ENCODE peak calls at places on chromosomes 3 and 15, in six cellular contexts. Z is AG04450; W is CD8-positive, alpha-beta T cell; S is astrocyte of the cerebellum; T is right lobe of liver; A is cardiac fibroblast. F is an unnamed sample.

GRCh38 chr15:69755571-69756310 is 303.1 kb downstream of the RPLP1 start:
- DNase-seq in Z (no peak), W (peak), S (no peak), T (no peak), A (peak), F (no peak)

GRCh38 chr15:37031198-37031597 is 69.2 kb downstream of the MEIS2 start:
- DNase-seq in Z (peak), W (no peak), S (no peak), T (no peak), A (peak), F (no peak)

GRCh38 chr15:63474810-63475316 is 29.5 kb upstream of the USP3 start:
- DNase-seq in Z (no peak), W (no peak), S (no peak), T (no peak), A (no peak), F (no peak)

GRCh38 chr15:53869044-53869805 is 109.0 kb upstream of the UNC13C start:
- DNase-seq in Z (no peak), W (no peak), S (no peak), T (no peak), A (peak), F (no peak)

GRCh38 chr15:71186971-71187960 is 72.0 kb downstream of the THSD4 start:
- DNase-seq in Z (no peak), W (no peak), S (peak), T (no peak), A (no peak), F (no peak)

GRCh38 chr15:50077655-50078054 is 41.4 kb downstream of the ATP8B4 start:
- DNase-seq in Z (no peak), W (no peak), S (no peak), T (no peak), A (no peak), F (no peak)

GRCh38 chr15:62035256-62035908 is 24.9 kb downstream of the VPS13C start:
- DNase-seq in Z (peak), W (no peak), S (peak), T (no peak), A (peak), F (peak)

GRCh38 chr3:154862265-154862664 is 217.9 kb upstream of the MME start:
- DNase-seq in Z (peak), W (no peak), S (peak), T (no peak), A (peak), F (peak)

GRCh38 chr15:83112233-83112958 is 5.0 kb downstream of the TM6SF1 start:
- DNase-seq in Z (peak), W (no peak), S (peak), T (no peak), A (peak), F (peak)

GRCh38 chr15:93298901-93299300 is 209.9 kb upstream of the RGMA start:
- DNase-seq in Z (no peak), W (no peak), S (no peak), T (no peak), A (no peak), F (no peak)

GRCh38 chr3:71578045-71578730 is 5.3 kb downstream of the FOXP1 start:
- DNase-seq in Z (no peak), W (no peak), S (no peak), T (no peak), A (peak), F (no peak)

GRCh38 chr3:117843356-117843755 is 1133.8 kb downstream of the TUSC7 start:
- DNase-seq in Z (no peak), W (no peak), S (no peak), T (no peak), A (no peak), F (no peak)

GRCh38 chr3:135226057-135226456 is 431.0 kb downstream of the EPHB1 start:
- DNase-seq in Z (no peak), W (no peak), S (no peak), T (no peak), A (no peak), F (no peak)

GRCh38 chr3:37200141-37200540 is 25.8 kb upstream of the LRRFIP2 start:
- DNase-seq in Z (no peak), W (no peak), S (no peak), T (no peak), A (no peak), F (no peak)

GRCh38 chr15:78457101-78457500 is 19.1 kb downstream of the IREB2 start:
- DNase-seq in Z (peak), W (no peak), S (peak), T (no peak), A (peak), F (peak)

GRCh38 chr3:176954517-176954916 is 242.8 kb downstream of the TBL1XR1 start:
- DNase-seq in Z (no peak), W (no peak), S (no peak), T (no peak), A (no peak), F (no peak)

GRCh38 chr3:15557511-15557946 is 36.0 kb upstream of the COLQ start:
- DNase-seq in Z (peak), W (peak), S (peak), T (peak), A (peak), F (peak)

GRCh38 chr3:71304684-71305083 is 278.8 kb downstream of the FOXP1 start:
- DNase-seq in Z (no peak), W (no peak), S (peak), T (no peak), A (peak), F (no peak)

GRCh38 chr3:17632401-17633100 is 109.9 kb downstream of the TBC1D5 start:
- DNase-seq in Z (peak), W (no peak), S (peak), T (no peak), A (peak), F (no peak)

GRCh38 chr15:35349916-35350315 is 196.0 kb downstream of the DPH6 start:
- DNase-seq in Z (no peak), W (no peak), S (no peak), T (no peak), A (no peak), F (peak)

GRCh38 chr15:57950381-57950946 is 115.0 kb downstream of the ALDH1A2 start:
- DNase-seq in Z (no peak), W (no peak), S (no peak), T (no peak), A (no peak), F (no peak)

GRCh38 chr3:179898024-179898423 is 138.7 kb downstream of the PEX5L start:
- DNase-seq in Z (peak), W (no peak), S (no peak), T (no peak), A (peak), F (no peak)

GRCh38 chr3:153641321-153641720 is 479.3 kb downstream of the RAP2B start:
- DNase-seq in Z (no peak), W (no peak), S (no peak), T (no peak), A (no peak), F (no peak)

GRCh38 chr15:34185666-34186065 is 24.2 kb downstream of the KATNBL1 start:
- DNase-seq in Z (no peak), W (no peak), S (no peak), T (no peak), A (peak), F (no peak)

GRCh38 chr15:51365417-51365816 is 24.0 kb downstream of the GLDN start:
- DNase-seq in Z (no peak), W (no peak), S (no peak), T (no peak), A (no peak), F (no peak)

GRCh38 chr15:47504624-47505256 is 212.6 kb upstream of the SEMA6D start:
- DNase-seq in Z (no peak), W (no peak), S (no peak), T (no peak), A (no peak), F (no peak)

GRCh38 chr15:60507596-60508424 is 28.9 kb upstream of the ICE2 start:
- DNase-seq in Z (peak), W (peak), S (peak), T (no peak), A (peak), F (peak)

GRCh38 chr3:39870706-39871105 is 61.3 kb downstream of the MYRIP start:
- DNase-seq in Z (no peak), W (no peak), S (no peak), T (no peak), A (peak), F (no peak)

GRCh38 chr15:51390239-51390931 is 48.9 kb downstream of the GLDN start:
- DNase-seq in Z (no peak), W (no peak), S (no peak), T (no peak), A (no peak), F (no peak)

GRCh38 chr3:107855710-107856109 is 235.1 kb downstream of the CD47 start:
- DNase-seq in Z (no peak), W (no peak), S (no peak), T (no peak), A (peak), F (no peak)

GRCh38 chr3:154954750-154955149 is 125.4 kb upstream of the MME start:
- DNase-seq in Z (peak), W (no peak), S (no peak), T (no peak), A (peak), F (no peak)

GRCh38 chr3:18070944-18071343 is 328.5 kb upstream of the TBC1D5 start:
- DNase-seq in Z (no peak), W (no peak), S (no peak), T (no peak), A (no peak), F (no peak)

GRCh38 chr3:163929253-163929652 is 1149.0 kb downstream of the SI start:
- DNase-seq in Z (no peak), W (no peak), S (no peak), T (no peak), A (no peak), F (no peak)

GRCh38 chr15:73127302-73127936 is 75.2 kb downstream of the NEO1 start:
- DNase-seq in Z (no peak), W (no peak), S (peak), T (no peak), A (peak), F (no peak)

GRCh38 chr3:141707741-141708203 is 30.3 kb upstream of the RNF7 start:
- DNase-seq in Z (no peak), W (no peak), S (peak), T (no peak), A (peak), F (peak)

GRCh38 chr3:13308406-13308805 is 111.7 kb downstream of the NUP210 start:
- DNase-seq in Z (no peak), W (no peak), S (no peak), T (no peak), A (peak), F (no peak)

GRCh38 chr15:63556736-63557135 is 40.5 kb upstream of the FBXL22 start:
- DNase-seq in Z (no peak), W (no peak), S (no peak), T (no peak), A (no peak), F (no peak)

GRCh38 chr3:62667714-62668113 is 207.5 kb downstream of the CADPS start:
- DNase-seq in Z (no peak), W (no peak), S (no peak), T (no peak), A (no peak), F (no peak)

GRCh38 chr3:50515565-50516047 is 12.2 kb upstream of the CACNA2D2 start:
- DNase-seq in Z (no peak), W (no peak), S (no peak), T (no peak), A (no peak), F (no peak)
- H3K4me3 ChIP-seq in Z (no peak), W (no peak), S (no peak), T (no peak), A (no peak), F (no peak)

GRCh38 chr3:77048186-77048585 is 8.3 kb downstream of the ROBO2 start:
- DNase-seq in Z (no peak), W (no peak), S (no peak), T (no peak), A (no peak), F (no peak)
- TF ChIP-seq CTCF in Z (no peak), W (no peak), S (no peak), T (no peak), A (no peak), F (no peak)

GRCh38 chr3:165194477-165195135 is 1.6 kb downstream of the SLITRK3 start:
- DNase-seq in Z (no peak), W (no peak), S (no peak), T (no peak), A (no peak), F (no peak)

GRCh38 chr3:165193392-165194268 is 2.6 kb downstream of the SLITRK3 start:
- DNase-seq in Z (no peak), W (no peak), S (no peak), T (no peak), A (no peak), F (no peak)

GRCh38 chr3:165191476-165191875 is 4.7 kb downstream of the SLITRK3 start:
- DNase-seq in Z (no peak), W (no peak), S (no peak), T (no peak), A (no peak), F (no peak)

GRCh38 chr3:165195226-165195625 is 958 bp downstream of the SLITRK3 start:
- DNase-seq in Z (no peak), W (no peak), S (no peak), T (no peak), A (no peak), F (no peak)

DNA sequence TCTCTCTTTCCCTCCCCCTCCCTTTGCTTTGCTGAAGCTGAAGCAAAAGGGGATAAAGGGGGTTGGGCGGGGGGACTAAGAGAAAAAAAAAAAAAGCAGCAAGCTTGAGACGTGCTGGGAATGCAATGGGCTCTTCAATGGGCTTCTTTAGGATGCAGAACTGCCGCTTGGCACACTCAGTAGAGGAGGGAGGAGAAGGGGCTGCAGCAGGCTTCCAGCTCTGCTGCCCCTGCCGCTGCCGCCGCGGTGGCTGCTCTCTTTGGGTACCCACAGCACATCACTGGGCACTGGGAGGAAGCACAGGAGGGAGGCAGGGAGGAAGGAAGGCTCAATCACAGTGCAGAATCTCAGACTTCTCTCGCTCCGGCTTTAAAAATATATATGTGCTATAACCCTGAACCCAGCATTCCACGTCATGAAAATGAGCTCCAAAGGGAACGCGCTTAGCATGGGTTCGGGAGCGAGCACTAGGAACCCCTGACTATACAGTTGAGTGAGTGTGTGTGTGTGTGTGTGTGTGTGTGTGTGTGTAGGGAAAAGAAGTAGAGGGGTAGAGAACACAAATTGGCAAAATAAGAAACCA is 3.5 kb downstream of the SLITRK3 start:
- DNase-seq in Z (no peak), W (no peak), S (no peak), T (no peak), A (no peak), F (no peak)
- H3K4me3 ChIP-seq in Z (no peak), W (no peak), S (peak), T (no peak), A (no peak), F (no peak)

DNA sequence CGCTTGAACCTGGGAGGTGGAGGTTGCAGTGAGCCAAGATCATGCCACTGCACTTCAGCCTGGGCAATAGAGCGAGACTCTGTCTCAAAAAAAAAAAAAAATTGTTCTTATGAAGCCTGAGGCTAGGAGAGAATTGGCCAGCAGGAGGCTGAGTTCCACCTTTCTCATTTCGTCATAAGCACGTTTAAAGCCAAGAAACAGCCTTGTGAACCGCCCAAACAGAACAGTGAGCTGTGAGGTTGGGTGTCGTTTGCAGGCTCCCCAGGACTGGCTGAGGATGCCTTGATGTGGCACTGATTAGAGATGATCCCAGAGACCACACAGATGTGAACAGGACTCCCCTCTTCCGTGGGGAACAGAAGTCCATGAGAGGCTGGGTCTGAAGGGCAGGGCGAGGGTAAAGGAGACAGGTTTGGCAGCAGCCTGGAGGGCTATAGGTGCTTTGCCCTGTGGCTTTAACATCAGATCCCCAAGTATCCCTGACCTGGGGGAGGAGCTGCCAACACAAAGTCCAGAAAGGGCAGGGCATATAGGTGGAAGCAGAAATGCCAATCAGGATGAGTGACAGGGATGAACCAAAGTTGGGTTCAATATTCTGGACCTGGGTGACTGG is 52.9 kb downstream of the CLEC3B start:
- DNase-seq in Z (no peak), W (no peak), S (no peak), T (no peak), A (peak), F (no peak)
- TF ChIP-seq CTCF in Z (peak), W (no peak), S (peak), T (no peak), A (peak), F (no peak)

GRCh38 chr3:20608054-20608738 is 422.2 kb upstream of the SGO1 start:
- DNase-seq in Z (no peak), W (no peak), S (no peak), T (no peak), A (no peak), F (no peak)
- H3K4me3 ChIP-seq in Z (no peak), W (no peak), S (no peak), T (no peak), A (no peak), F (no peak)

DNA sequence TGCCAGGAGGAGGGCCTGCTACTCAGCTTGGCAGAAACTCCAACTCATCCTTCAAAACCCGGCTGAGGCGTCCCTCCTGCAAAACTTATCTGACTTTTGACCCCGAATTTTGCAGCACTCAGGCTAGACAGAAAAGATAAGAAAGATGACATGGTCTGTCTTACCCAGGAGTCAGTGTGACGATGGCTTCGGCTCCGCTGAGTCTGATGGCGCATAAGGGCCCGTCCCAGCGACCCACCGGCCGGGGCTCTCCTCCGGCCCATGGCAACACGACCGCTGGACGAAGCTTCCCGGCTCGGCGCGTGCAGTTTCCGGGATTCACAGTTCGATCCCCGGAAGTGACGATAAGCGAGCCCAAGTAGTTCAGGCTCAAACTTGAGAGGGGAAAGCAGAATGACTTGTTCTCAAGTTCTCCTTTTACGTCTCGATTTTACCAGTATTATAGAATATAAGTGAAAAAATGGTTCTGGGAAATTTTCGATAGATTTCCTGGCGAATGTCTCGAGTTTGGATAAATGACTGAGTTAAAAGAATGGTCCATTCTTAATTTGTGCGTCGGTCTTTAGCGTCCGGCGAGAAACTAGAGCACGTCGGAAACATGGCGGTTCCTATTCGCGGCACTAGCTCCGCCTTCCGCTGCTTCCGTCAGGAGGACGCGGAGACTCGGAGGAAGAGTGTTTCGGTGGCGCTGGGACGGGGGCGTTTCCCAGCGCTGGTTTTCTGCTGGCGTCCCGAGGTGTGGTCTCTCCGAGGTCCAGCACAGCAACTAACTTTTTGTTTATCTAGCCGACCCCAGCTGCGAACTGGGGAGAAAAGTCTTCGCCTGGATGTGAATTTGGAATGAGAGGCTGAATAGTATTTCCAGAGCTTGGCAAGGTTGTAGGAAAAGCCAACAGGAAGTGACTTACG is at the start of gene LSG1:
- DNase-seq in Z (peak), W (peak), S (peak), T (peak), A (peak), F (peak)
- TF ChIP-seq CTCF in Z (no peak), W (no peak), S (no peak), T (no peak), A (no peak), F (no peak)